ENCODE peak calls at places on chromosomes 16 and 17, in five cellular contexts. Y is heart left ventricle, H is stomach, L is adrenal gland, I is IMR-90. Z is an unnamed sample.

GRCh38 chr16:78045865-78046581 is 23.7 kb downstream of the CLEC3A start:
- DNase-seq in Y (peak; percentile 57), H (peak; percentile 70), L (peak; percentile 78), I (peak; percentile 54), Z (peak; percentile 85)

GRCh38 chr16:86791287-86792074 is 213.1 kb downstream of the FOXL1 start:
- DNase-seq in Y (no peak), H (no peak), L (no peak), I (no peak), Z (no peak)

GRCh38 chr17:15213381-15214087 is 51.6 kb downstream of the PMP22 start:
- DNase-seq in Y (no peak), H (no peak), L (no peak), I (peak; percentile 16), Z (no peak)

GRCh38 chr16:75804368-75804767 is 78.1 kb upstream of the CPHXL start:
- DNase-seq in Y (no peak), H (no peak), L (no peak), I (no peak), Z (no peak)

GRCh38 chr17:43839670-43840101 is 6.7 kb upstream of the MPP3 start:
- DNase-seq in Y (no peak), H (peak; percentile 74), L (no peak), I (no peak), Z (peak; percentile 69)

GRCh38 chr17:64063766-64064224 is 43.4 kb upstream of the ICAM2 start:
- DNase-seq in Y (peak; percentile 46), H (peak; percentile 85), L (peak; percentile 79), I (peak; percentile 27), Z (peak; percentile 90)

GRCh38 chr17:72447251-72447640 is 326.4 kb downstream of the SOX9 start:
- DNase-seq in Y (no peak), H (no peak), L (no peak), I (no peak), Z (no peak)

GRCh38 chr16:83215417-83216001 is 588.7 kb downstream of the CDH13 start:
- DNase-seq in Y (no peak), H (peak; percentile 39), L (peak; percentile 41), I (peak; percentile 44), Z (no peak)

GRCh38 chr16:66728117-66728787 is 23.2 kb downstream of the DYNC1LI2 start:
- DNase-seq in Y (peak; percentile 30), H (peak; percentile 37), L (peak; percentile 59), I (peak; percentile 67), Z (peak; percentile 66)

GRCh38 chr16:84687715-84688114 is 12.1 kb upstream of the USP10 start:
- DNase-seq in Y (no peak), H (no peak), L (no peak), I (peak; percentile 96), Z (no peak)

GRCh38 chr16:7086842-7087616 is 245.6 kb upstream of the RBFOX1 start:
- DNase-seq in Y (peak; percentile 8), H (no peak), L (peak; percentile 60), I (no peak), Z (peak; percentile 20)

GRCh38 chr17:17361543-17362511 is 58.7 kb downstream of the NT5M start:
- DNase-seq in Y (no peak), H (no peak), L (no peak), I (no peak), Z (peak; percentile 0)

GRCh38 chr16:766820-767640 is 6.5 kb downstream of the MSLN start:
- DNase-seq in Y (peak; percentile 6), H (no peak), L (no peak), I (no peak), Z (no peak)

GRCh38 chr16:11914210-11914758 is 1.5 kb downstream of the GSPT1 start:
- DNase-seq in Y (no peak), H (no peak), L (no peak), I (no peak), Z (no peak)

GRCh38 chr16:24816688-24817087 is 29.1 kb upstream of the SLC5A11 start:
- DNase-seq in Y (no peak), H (no peak), L (no peak), I (no peak), Z (no peak)

GRCh38 chr17:78040561-78041400 is 82.3 kb downstream of the TNRC6C start:
- DNase-seq in Y (peak; percentile 50), H (peak; percentile 29), L (peak; percentile 25), I (peak; percentile 43), Z (peak; percentile 49)

GRCh38 chr16:85616608-85617311 is 3.6 kb downstream of the GSE1 start:
- DNase-seq in Y (peak; percentile 56), H (peak; percentile 68), L (peak; percentile 88), I (no peak), Z (no peak)

GRCh38 chr16:75251280-75252048 is at the start of gene BCAR1:
- DNase-seq in Y (peak; percentile 92), H (peak; percentile 93), L (peak; percentile 86), I (peak; percentile 93), Z (peak; percentile 88)

GRCh38 chr17:65533855-65534457 is 27.5 kb downstream of the AXIN2 start:
- DNase-seq in Y (no peak), H (no peak), L (no peak), I (no peak), Z (peak; percentile 65)

GRCh38 chr17:67549787-67550186 is 167.9 kb upstream of the NOL11 start:
- DNase-seq in Y (peak; percentile 29), H (no peak), L (no peak), I (no peak), Z (peak; percentile 16)

GRCh38 chr17:77832180-77832560 is 126.3 kb upstream of the TNRC6C start:
- DNase-seq in Y (no peak), H (no peak), L (no peak), I (no peak), Z (no peak)

GRCh38 chr16:50694206-50694605 is 800 bp downstream of the NOD2 start:
- DNase-seq in Y (no peak), H (no peak), L (no peak), I (no peak), Z (no peak)

GRCh38 chr17:72175787-72176515 is 55.1 kb downstream of the SOX9 start:
- DNase-seq in Y (no peak), H (no peak), L (no peak), I (peak; percentile 55), Z (peak; percentile 80)

GRCh38 chr16:75580-76501 is 2.2 kb upstream of the MPG start:
- DNase-seq in Y (peak; percentile 80), H (peak; percentile 60), L (peak; percentile 56), I (peak; percentile 86), Z (peak; percentile 74)

DNA sequence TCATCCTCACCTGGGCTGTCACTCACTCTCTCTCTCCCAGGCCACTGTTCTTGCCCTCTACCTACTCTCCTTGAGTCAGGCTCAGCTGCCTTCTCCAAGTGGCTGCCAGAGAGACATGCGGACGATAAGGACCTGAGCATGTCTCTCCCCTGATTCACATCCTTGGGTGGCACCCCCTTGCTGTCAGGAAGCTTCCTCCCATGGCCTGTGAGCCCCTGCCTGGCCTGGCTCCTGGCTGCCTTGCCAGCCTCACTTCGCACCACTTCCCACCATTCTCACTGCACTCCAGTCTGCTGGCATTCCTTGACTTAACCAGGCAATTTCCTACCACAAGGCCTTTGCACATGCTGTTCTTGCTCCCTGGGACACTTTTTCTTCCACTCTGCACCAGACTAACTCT is 2.7 kb upstream of the ALDH3A1 start:
- DNase-seq in Y (no peak), H (no peak), L (no peak), I (no peak), Z (peak; percentile 57)
- H3K4me1 ChIP-seq in Y (peaks cover 13% of the 10 kb centered on the region), H (peaks cover 31% of the 10 kb centered on the region), L (peaks cover 13% of the 10 kb centered on the region), I (peaks cover 4% of the 10 kb centered on the region), Z (peaks cover 18% of the 10 kb centered on the region)

DNA sequence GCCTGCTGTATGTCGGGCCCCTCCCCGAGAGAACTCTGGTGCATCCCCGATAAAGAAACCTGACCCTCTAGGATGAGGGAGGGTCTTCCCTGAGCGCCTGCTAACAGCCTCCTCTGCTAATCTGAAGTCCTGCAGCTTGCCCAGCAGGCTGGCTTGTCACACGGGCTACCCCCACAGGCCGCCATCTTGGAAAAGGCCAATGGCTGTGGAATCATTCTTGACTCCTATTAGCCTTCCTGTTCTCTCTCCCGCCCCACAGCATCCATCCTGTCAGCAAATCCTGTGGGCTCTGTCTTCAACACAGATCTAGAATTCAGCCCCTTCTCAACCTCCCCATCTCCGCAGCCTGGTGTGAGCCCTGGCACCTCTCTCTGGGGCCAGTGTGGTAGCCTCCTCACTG is 12.0 kb downstream of the IL4R start:
- DNase-seq in Y (no peak), H (no peak), L (no peak), I (no peak), Z (no peak)
- H3K4me1 ChIP-seq in Y (peaks cover 20% of the 10 kb centered on the region), H (peaks cover 83% of the 10 kb centered on the region), L (peaks cover 70% of the 10 kb centered on the region), I (peaks cover 24% of the 10 kb centered on the region), Z (peaks cover 55% of the 10 kb centered on the region)

GRCh38 chr17:3645310-3645709 is 8.8 kb downstream of the CTNS start:
- DNase-seq in Y (no peak), H (no peak), L (no peak), I (no peak), Z (no peak)
- H3K4me1 ChIP-seq in Y (peaks cover 17% of the 10 kb centered on the region), H (peaks cover 7% of the 10 kb centered on the region), L (peaks cover 6% of the 10 kb centered on the region), I (peaks cover 1% of the 10 kb centered on the region), Z (no peaks in the 10 kb centered on the region)

DNA sequence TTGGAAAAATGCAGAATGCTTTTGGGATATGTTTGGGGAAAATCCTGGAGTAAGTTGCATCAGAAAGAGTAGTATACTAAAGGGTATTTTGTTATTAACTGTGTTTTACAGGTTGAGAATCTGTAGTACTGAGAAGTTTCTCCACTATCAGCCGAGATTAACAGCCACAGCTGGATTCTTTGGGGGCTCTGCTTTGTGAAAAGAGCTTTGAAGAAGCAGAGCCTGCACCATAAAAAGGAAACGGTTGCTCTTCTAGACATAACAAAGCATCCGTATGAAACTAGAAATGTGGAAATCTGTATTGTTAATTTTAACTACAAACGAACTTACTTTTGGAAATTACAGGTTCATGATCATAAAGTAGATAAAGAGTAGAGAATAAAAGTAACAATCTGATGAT is 5.3 kb downstream of the NLK start:
- DNase-seq in Y (no peak), H (no peak), L (no peak), I (no peak), Z (no peak)
- H3K4me1 ChIP-seq in Y (peaks cover 86% of the 10 kb centered on the region), H (peaks cover 27% of the 10 kb centered on the region), L (peaks cover 12% of the 10 kb centered on the region), I (peaks cover 8% of the 10 kb centered on the region), Z (peaks cover 49% of the 10 kb centered on the region)

GRCh38 chr16:2044541-2044940 is 3.1 kb downstream of the NTHL1 start:
- DNase-seq in Y (no peak), H (no peak), L (no peak), I (no peak), Z (no peak)

GRCh38 chr16:2046889-2047329 is 725 bp downstream of the NTHL1 start:
- DNase-seq in Y (no peak), H (no peak), L (no peak), I (no peak), Z (no peak)

GRCh38 chr16:2046125-2046888 is 1.3 kb downstream of the NTHL1 start:
- DNase-seq in Y (no peak), H (no peak), L (no peak), I (no peak), Z (no peak)

GRCh38 chr16:2048116-2048543 is 345 bp downstream of the TSC2 start:
- DNase-seq in Y (no peak), H (no peak), L (no peak), I (no peak), Z (no peak)

DNA sequence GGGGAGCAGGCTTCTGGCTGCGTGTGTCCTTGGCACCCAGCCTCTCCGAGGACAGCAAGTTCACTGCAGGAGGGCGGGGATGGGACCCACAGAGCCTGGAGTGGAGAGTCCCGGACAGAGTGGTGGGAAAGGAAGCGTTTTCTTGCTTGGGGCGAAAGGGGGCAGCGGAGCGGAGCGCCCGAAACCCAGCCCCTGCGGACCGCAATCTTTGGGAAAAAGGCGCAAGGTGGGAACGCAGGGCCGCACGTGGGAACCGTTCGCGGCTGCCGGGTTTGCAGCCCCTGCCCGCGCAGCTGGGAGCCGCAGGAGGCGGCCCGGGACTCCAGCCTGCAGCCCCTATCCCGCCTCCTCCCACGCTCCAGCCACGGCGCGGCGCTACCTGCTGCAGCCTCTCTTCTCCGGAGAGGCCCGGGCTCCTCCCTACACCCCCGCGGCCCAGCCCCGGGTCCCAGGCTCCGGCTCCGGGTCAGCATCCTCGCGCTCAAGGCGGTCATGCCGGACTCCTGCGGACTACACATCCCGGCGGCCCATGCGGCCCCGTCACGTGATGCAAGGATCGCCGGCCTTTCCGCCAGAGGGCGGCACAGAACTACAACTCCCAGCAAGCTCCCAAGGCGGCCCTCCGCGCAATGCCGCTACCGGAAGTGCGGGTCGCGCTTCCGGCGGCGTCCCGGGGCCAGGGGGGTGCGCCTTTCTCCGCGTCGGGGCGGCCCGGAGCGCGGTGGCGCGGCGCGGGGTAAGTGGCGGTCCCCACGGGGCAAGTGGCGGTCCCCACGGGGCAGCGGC is at the start of the genes NTHL1 and TSC2:
- DNase-seq in Y (peak; percentile 97), H (peak; percentile 97), L (peak; percentile 97), I (peak; percentile 95), Z (peak; percentile 97)
- H3K4me1 ChIP-seq in Y (peaks cover 58% of the 10 kb centered on the region), H (peaks cover 57% of the 10 kb centered on the region), L (peaks cover 6% of the 10 kb centered on the region), I (peaks cover 11% of the 10 kb centered on the region), Z (peaks cover 23% of the 10 kb centered on the region)